ENCODE peak calls at places on chromosomes 12 and 14, in seven cellular contexts. B is HepG2; U is CD8-positive, alpha-beta T cell; D is kidney; R is adipocyte; S is CD4-positive, CD25-positive, alpha-beta regulatory T cell; A is body of pancreas. L is an unnamed sample. For H3K9me3, the result is how much of the 10 kb centered on the place peaks cover.

GRCh38 chr12:26274441-26275312 is 79.3 kb downstream of the SSPN start:
- DNase-seq in B (peak), U (no peak), R (peak), D (peak), S (no peak), A (peak), L (no peak)

GRCh38 chr12:75744607-75745256 is 233.3 kb upstream of the KRR1 start:
- DNase-seq in B (peak), D (no peak), U (no peak), S (no peak), R (no peak), A (no peak), L (no peak)

GRCh38 chr12:57048423-57048822 is 1.5 kb downstream of the MYO1A start:
- DNase-seq in U (no peak), A (no peak), D (no peak), R (no peak), B (no peak), S (no peak), L (no peak)

GRCh38 chr14:24921903-24922302 is 128.0 kb downstream of the STXBP6 start:
- DNase-seq in B (no peak), U (no peak), R (no peak), D (no peak), A (no peak), S (no peak), L (no peak)

GRCh38 chr12:66960704-66961690 is 282.1 kb upstream of the GRIP1 start:
- DNase-seq in S (no peak), B (no peak), R (peak), A (no peak), D (no peak), U (no peak), L (no peak)

GRCh38 chr12:113299619-113300237 is 35.2 kb downstream of the SLC8B1 start:
- DNase-seq in R (peak), B (peak), A (peak), U (no peak), S (no peak), D (peak), L (no peak)

GRCh38 chr14:26401170-26401968 is 196.5 kb downstream of the NOVA1 start:
- DNase-seq in U (no peak), D (no peak), S (no peak), B (no peak), A (no peak), R (no peak), L (no peak)

GRCh38 chr12:8664228-8664963 is 1.8 kb upstream of the MFAP5 start:
- DNase-seq in R (no peak), S (no peak), D (no peak), U (no peak), B (no peak), A (no peak), L (no peak)

GRCh38 chr14:91796622-91797347 is 64.9 kb upstream of the CATSPERB start:
- DNase-seq in S (no peak), R (peak), U (no peak), D (no peak), B (no peak), A (no peak), L (no peak)

GRCh38 chr14:20998674-20999366 is at the start of gene SLC39A2:
- DNase-seq in A (peak), S (no peak), R (peak), U (no peak), D (no peak), B (no peak), L (no peak)

GRCh38 chr12:124537525-124538193 is 29.8 kb downstream of the NCOR2 start:
- DNase-seq in B (no peak), S (no peak), D (peak), R (no peak), A (no peak), U (no peak), L (no peak)

GRCh38 chr12:17076335-17076734 is 470.4 kb upstream of the LMO3 start:
- DNase-seq in A (no peak), R (no peak), D (no peak), S (no peak), B (peak), U (no peak), L (no peak)

GRCh38 chr12:122730215-122731014 is at the start of gene HCAR1:
- DNase-seq in U (no peak), S (no peak), B (peak), A (no peak), D (no peak), R (peak), L (no peak)

GRCh38 chr12:28568083-28568482 is 377.8 kb downstream of the CCDC91 start:
- DNase-seq in B (no peak), U (no peak), A (no peak), R (peak), S (no peak), D (no peak), L (no peak)

GRCh38 chr12:85076688-85077430 is 40.7 kb downstream of the LRRIQ1 start:
- DNase-seq in A (no peak), S (no peak), U (no peak), B (peak), R (peak), D (no peak), L (no peak)

GRCh38 chr12:101855364-101855884 is 22.0 kb upstream of the DRAM1 start:
- DNase-seq in S (no peak), D (no peak), R (peak), U (no peak), B (peak), A (no peak), L (no peak)

GRCh38 chr14:43003845-43004244 is 1397.2 kb downstream of the LRFN5 start:
- DNase-seq in A (no peak), U (no peak), B (peak), S (no peak), R (no peak), D (no peak), L (no peak)

GRCh38 chr14:43001729-43002128 is 1395.1 kb downstream of the LRFN5 start:
- DNase-seq in D (no peak), S (no peak), B (no peak), R (no peak), U (no peak), A (no peak), L (no peak)

DNA sequence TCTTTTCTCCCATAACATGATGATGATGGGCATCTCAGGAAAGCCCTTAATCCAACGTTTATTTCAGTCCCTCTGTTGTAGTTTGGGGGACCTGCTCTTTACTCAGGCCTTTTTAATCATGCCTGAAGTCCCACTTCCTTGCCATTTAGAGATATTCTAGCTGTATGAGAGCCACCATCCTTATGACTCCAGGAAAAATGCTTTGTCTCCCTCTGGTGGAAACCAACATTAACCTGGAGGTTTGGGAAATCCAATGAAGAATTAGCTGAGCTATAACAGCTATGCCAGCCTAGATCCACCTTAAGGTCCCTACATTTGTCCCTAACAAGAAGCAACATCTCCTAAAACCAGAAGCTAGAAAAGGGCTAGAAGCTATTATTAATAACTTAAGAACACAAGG is 1399.1 kb downstream of the LRFN5 start:
- DNase-seq in A (no peak), S (no peak), U (no peak), R (no peak), B (no peak), D (no peak), L (no peak)
- H3K9me3 ChIP-seq in A (under half), S (under half), U (under half), R (under half), B (half or more), D (under half), L (under half)

GRCh38 chr14:101152855-101153254 is 249.3 kb upstream of the RTL1 start:
- DNase-seq in S (no peak), A (no peak), D (no peak), R (no peak), U (no peak), B (no peak), L (no peak)
- H3K9me3 ChIP-seq in S (under half), A (under half), D (under half), R (under half), U (under half), B (under half), L (under half)

GRCh38 chr14:101409006-101409543 is 152.2 kb upstream of the DIO3 start:
- DNase-seq in A (no peak), S (no peak), B (no peak), U (no peak), D (no peak), R (no peak), L (no peak)

GRCh38 chr14:101410126-101410525 is 151.2 kb upstream of the DIO3 start:
- DNase-seq in B (no peak), S (no peak), U (no peak), D (no peak), A (no peak), R (no peak), L (no peak)

GRCh38 chr14:101411770-101412169 is 149.5 kb upstream of the DIO3 start:
- DNase-seq in A (no peak), D (no peak), U (no peak), B (no peak), S (no peak), R (no peak), L (no peak)

GRCh38 chr14:101412741-101413140 is 148.6 kb upstream of the DIO3 start:
- DNase-seq in R (no peak), U (no peak), D (no peak), A (no peak), B (peak), S (no peak), L (no peak)

GRCh38 chr14:101411151-101411550 is 150.1 kb upstream of the DIO3 start:
- DNase-seq in U (no peak), B (no peak), S (no peak), A (no peak), R (no peak), D (no peak), L (no peak)
- H3K9me3 ChIP-seq in U (under half), B (under half), S (under half), A (under half), R (under half), D (under half), L (under half)

GRCh38 chr12:38138225-38139221 is 178.1 kb upstream of the ALG10B start:
- DNase-seq in D (peak), R (peak), U (peak), A (peak), B (peak), S (peak), L (peak)
- H3K9me3 ChIP-seq in D (under half), R (under half), U (under half), A (under half), B (under half), S (under half), L (under half)

GRCh38 chr12:34398366-34398705 is 376.0 kb downstream of the ALG10 start:
- DNase-seq in A (peak), B (no peak), R (no peak), S (no peak), U (peak), D (peak), L (no peak)

GRCh38 chr12:34396006-34396860 is 373.9 kb downstream of the ALG10 start:
- DNase-seq in D (peak), R (no peak), B (no peak), S (no peak), U (peak), A (peak), L (no peak)

GRCh38 chr12:34396861-34397590 is 374.7 kb downstream of the ALG10 start:
- DNase-seq in A (peak), S (no peak), B (no peak), R (no peak), D (peak), U (peak), L (no peak)

GRCh38 chr12:34398706-34399630 is 376.7 kb downstream of the ALG10 start:
- DNase-seq in A (peak), U (peak), S (no peak), D (peak), R (no peak), B (no peak), L (peak)

DNA sequence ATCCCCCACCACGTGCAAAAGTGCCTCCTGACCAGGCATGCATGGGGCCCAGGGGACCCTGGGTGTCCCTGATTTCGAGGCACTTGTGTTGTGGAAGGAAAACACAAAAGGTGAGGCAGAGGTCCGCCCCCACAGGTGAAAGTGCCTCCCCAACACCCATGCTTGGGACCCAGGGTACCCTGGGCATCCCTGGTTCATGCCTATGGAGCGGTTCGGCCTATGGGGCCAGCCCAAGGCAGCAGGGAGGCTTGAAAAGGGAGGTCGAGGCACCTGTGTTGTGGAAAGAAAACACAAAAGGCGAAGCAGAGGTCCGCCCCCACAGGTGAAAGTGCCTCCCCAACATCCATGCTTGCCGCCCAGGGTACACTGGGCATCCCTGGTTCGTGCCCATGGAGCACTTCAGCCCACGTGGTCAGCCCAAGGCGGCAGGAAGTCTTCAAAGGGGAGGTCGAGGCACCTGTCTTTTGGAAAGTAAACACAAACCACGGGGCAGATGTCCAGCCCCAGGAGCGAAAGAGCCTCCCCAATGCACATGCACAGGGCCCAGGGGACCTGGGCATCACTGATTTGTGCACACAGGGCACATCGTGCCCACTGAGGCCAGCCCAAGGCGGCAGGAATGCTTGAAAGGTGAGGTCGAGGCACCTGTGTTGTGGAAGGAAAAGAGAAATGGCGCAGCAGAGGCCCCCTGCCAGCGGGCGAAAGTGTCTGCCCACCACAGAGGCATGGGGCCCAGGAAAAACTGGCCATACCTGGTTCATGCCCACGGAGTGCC is 375.5 kb downstream of the ALG10 start:
- DNase-seq in S (no peak), B (no peak), U (peak), A (peak), R (no peak), D (peak), L (no peak)
- H3K9me3 ChIP-seq in S (under half), B (under half), U (under half), A (under half), R (under half), D (under half), L (under half)

GRCh38 chr14:36655571-36655962 is 6.1 kb upstream of the PAX9 start:
- DNase-seq in A (no peak), D (no peak), B (no peak), R (no peak), U (no peak), S (no peak), L (no peak)
- H3K9me3 ChIP-seq in A (under half), D (under half), B (under half), R (under half), U (under half), S (under half), L (under half)

DNA sequence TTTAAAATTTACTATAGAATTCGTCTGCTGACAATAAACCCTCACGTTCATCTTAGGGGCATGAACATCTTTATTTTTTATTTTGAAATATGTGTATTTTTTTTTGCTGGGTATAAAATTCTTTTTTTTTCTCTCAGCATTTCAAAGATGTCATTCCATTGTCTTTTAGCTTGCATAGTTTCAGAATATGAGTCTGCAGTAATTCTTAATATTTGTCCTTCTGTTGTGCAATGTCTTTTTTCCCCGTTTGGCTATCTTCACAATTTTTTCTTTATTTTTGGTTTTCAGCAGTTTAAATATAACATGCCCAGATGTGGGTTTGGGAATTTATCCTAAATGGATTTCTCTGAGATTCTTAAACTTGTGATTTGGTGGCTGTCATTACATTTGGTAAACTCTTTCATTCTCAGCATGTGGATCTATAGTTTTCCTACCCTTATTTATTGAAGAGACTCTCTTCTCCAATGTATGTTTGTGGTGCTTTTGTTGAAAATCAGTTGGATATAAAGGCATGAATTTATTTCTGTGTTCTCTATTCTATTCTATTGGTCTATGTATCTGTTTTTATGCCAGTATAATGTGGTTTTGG is 37.8 kb upstream of the PLBD1 start:
- DNase-seq in B (no peak), U (no peak), D (no peak), R (no peak), S (no peak), A (no peak), L (no peak)
- H3K9me3 ChIP-seq in B (under half), U (under half), D (under half), R (half or more), S (under half), A (under half), L (under half)

GRCh38 chr14:105865266-105865903 is 339.0 kb downstream of the TMEM121 start:
- DNase-seq in D (no peak), S (no peak), B (no peak), A (no peak), R (no peak), U (peak), L (no peak)
- H3K9me3 ChIP-seq in D (under half), S (under half), B (under half), A (under half), R (under half), U (under half), L (under half)

GRCh38 chr12:132953163-132953425 is 3.0 kb downstream of the ZNF605 start:
- DNase-seq in R (no peak), A (no peak), U (no peak), S (no peak), D (no peak), B (no peak), L (no peak)
- H3K9me3 ChIP-seq in R (half or more), A (under half), U (under half), S (under half), D (under half), B (half or more), L (under half)

GRCh38 chr14:104307627-104308401 is 169.4 kb downstream of the KIF26A start:
- DNase-seq in A (no peak), D (peak), S (no peak), R (no peak), U (no peak), B (no peak), L (no peak)
- H3K9me3 ChIP-seq in A (under half), D (under half), S (under half), R (under half), U (under half), B (under half), L (under half)

L was measured in effector memory CD4-positive, alpha-beta T cell.